ENCODE peak calls at places on chromosomes 11 and 22, in five cellular contexts. One of them, this sample, is unnamed.

GRCh38 chr11:94198718-94199117 is 70.1 kb downstream of the PANX1 start:
- DNase-seq in ovary: no peak
- DNase-seq in suprapubic skin: no peak
- DNase-seq in B cell: no peak
- DNase-seq in spleen: no peak
- DNase-seq in this sample: no peak

GRCh38 chr22:30143265-30143664 is 63.0 kb downstream of the HORMAD2 start:
- DNase-seq in suprapubic skin: no peak
- DNase-seq in B cell: no peak
- DNase-seq in ovary: no peak
- DNase-seq in spleen: no peak
- DNase-seq in this sample: no peak

GRCh38 chr11:105489431-105489830 is 120.4 kb upstream of the GRIA4 start:
- DNase-seq in B cell: no peak
- DNase-seq in ovary: no peak
- DNase-seq in spleen: no peak
- DNase-seq in suprapubic skin: no peak
- DNase-seq in this sample: peak

GRCh38 chr11:112509300-112509699 is 248.6 kb upstream of the PLET1 start:
- DNase-seq in suprapubic skin: no peak
- DNase-seq in ovary: no peak
- DNase-seq in spleen: no peak
- DNase-seq in B cell: no peak
- DNase-seq in this sample: no peak

GRCh38 chr11:8838248-8838647 is 72.7 kb upstream of the AKIP1 start:
- DNase-seq in ovary: no peak
- DNase-seq in B cell: no peak
- DNase-seq in spleen: no peak
- DNase-seq in suprapubic skin: no peak
- DNase-seq in this sample: no peak

GRCh38 chr11:9838961-9839360 is 175.1 kb downstream of the SWAP70 start:
- DNase-seq in spleen: no peak
- DNase-seq in ovary: no peak
- DNase-seq in suprapubic skin: no peak
- DNase-seq in B cell: no peak
- DNase-seq in this sample: no peak

GRCh38 chr22:38487946-38488345 is 18.2 kb downstream of the DDX17 start:
- DNase-seq in spleen: no peak
- DNase-seq in ovary: no peak
- DNase-seq in B cell: no peak
- DNase-seq in suprapubic skin: no peak
- DNase-seq in this sample: no peak

GRCh38 chr11:94753630-94754029 is 14.5 kb upstream of the AMOTL1 start:
- DNase-seq in suprapubic skin: no peak
- DNase-seq in B cell: no peak
- DNase-seq in ovary: no peak
- DNase-seq in spleen: no peak
- DNase-seq in this sample: no peak

GRCh38 chr22:22386602-22387385 is 121.7 kb downstream of the ZNF280B start:
- DNase-seq in spleen: no peak
- DNase-seq in suprapubic skin: no peak
- DNase-seq in B cell: no peak
- DNase-seq in ovary: no peak
- DNase-seq in this sample: no peak

GRCh38 chr22:50531546-50532352 is 1.9 kb upstream of the TYMP start:
- DNase-seq in suprapubic skin: peak
- DNase-seq in B cell: peak
- DNase-seq in spleen: peak
- DNase-seq in ovary: peak
- DNase-seq in this sample: peak

GRCh38 chr11:123238297-123238696 is 43.2 kb upstream of the CLMP start:
- DNase-seq in ovary: no peak
- DNase-seq in spleen: no peak
- DNase-seq in B cell: no peak
- DNase-seq in suprapubic skin: peak
- DNase-seq in this sample: no peak

GRCh38 chr22:30605449-30606110 is 1.4 kb upstream of the TCN2 start:
- DNase-seq in spleen: no peak
- DNase-seq in B cell: no peak
- DNase-seq in suprapubic skin: no peak
- DNase-seq in ovary: peak
- DNase-seq in this sample: peak

DNA sequence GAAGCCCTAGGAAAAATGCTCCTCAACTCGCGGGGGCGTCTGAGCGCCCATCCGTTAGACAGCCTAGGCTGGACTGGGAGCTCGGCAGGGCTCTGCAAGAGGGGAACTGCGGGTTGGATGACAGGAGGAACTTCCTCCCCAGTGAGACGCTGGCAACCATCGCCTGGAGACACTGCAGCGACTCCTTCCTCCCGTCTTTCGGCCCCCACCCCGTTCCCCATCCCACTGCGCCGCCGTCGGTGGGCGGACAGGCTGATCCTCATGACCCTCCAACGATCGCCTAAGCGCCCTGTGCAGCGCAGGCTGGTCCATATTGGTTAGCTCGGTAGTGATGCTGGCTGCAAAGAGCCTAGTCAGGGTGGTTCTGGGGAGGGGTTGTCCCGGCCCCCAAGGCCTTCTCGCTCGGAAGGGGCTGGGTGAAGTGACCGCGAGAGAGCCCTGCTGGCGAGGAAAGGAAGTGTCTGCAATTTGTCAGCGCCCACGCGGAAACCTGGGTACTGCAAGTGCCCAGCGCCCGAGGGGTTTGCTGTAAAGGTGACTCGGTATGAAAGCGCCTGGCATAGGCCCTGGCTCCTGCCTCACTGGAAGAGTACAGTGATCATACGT is 638 bp downstream of the NRGN start:
- DNase-seq in B cell: peak
- DNase-seq in spleen: peak
- DNase-seq in suprapubic skin: peak
- DNase-seq in ovary: no peak
- DNase-seq in this sample: no peak
- TF ChIP-seq CTCF in B cell: peak
- TF ChIP-seq CTCF in spleen: peak
- TF ChIP-seq CTCF in suprapubic skin: no peak
- TF ChIP-seq CTCF in ovary: no peak
- TF ChIP-seq CTCF in this sample: peak

GRCh38 chr11:60214386-60214785 is 28.6 kb downstream of the MS4A4E start:
- DNase-seq in suprapubic skin: no peak
- DNase-seq in ovary: no peak
- DNase-seq in spleen: no peak
- DNase-seq in B cell: no peak
- DNase-seq in this sample: no peak
- TF ChIP-seq CTCF in suprapubic skin: no peak
- TF ChIP-seq CTCF in ovary: no peak
- TF ChIP-seq CTCF in spleen: no peak
- TF ChIP-seq CTCF in B cell: no peak
- TF ChIP-seq CTCF in this sample: no peak

GRCh38 chr11:11787305-11788066 is 54.3 kb upstream of the USP47 start:
- DNase-seq in ovary: peak
- DNase-seq in spleen: peak
- DNase-seq in B cell: peak
- DNase-seq in suprapubic skin: peak
- DNase-seq in this sample: peak
- TF ChIP-seq CTCF in ovary: peak
- TF ChIP-seq CTCF in spleen: peak
- TF ChIP-seq CTCF in B cell: peak
- TF ChIP-seq CTCF in suprapubic skin: peak
- TF ChIP-seq CTCF in this sample: peak

GRCh38 chr22:46390652-46391301 is 55.3 kb downstream of the TRMU start:
- DNase-seq in B cell: no peak
- DNase-seq in spleen: no peak
- DNase-seq in ovary: peak
- DNase-seq in suprapubic skin: no peak
- DNase-seq in this sample: no peak
- TF ChIP-seq CTCF in B cell: no peak
- TF ChIP-seq CTCF in spleen: no peak
- TF ChIP-seq CTCF in ovary: peak
- TF ChIP-seq CTCF in suprapubic skin: no peak
- TF ChIP-seq CTCF in this sample: no peak

This sample was measured in nephron progenitor cell.